ENCODE peak calls at places on chromosome 16, in five cellular contexts. P is dorsolateral prefrontal cortex; O is GM13976; E is GM23338; L is activated CD8-positive, alpha-beta T cell treated with anti-CD3 and anti-CD28 coated beads for 36 hours. U is an unnamed sample.

GRCh38 chr16:74727903-74728302 is 27.2 kb upstream of the MLKL start:
- DNase-seq in P (no peak), E (no peak), O (no peak), L (no peak), U (no peak)

GRCh38 chr16:62190426-62190825 is 154.2 kb upstream of the CDH8 start:
- DNase-seq in E (peak), O (no peak), L (no peak), P (no peak), U (no peak)

GRCh38 chr16:12786077-12786476 is 17.6 kb downstream of the CPPED1 start:
- DNase-seq in P (no peak), L (no peak), E (no peak), O (no peak), U (no peak)

GRCh38 chr16:2237552-2238395 is 1.5 kb downstream of the DNASE1L2 start:
- DNase-seq in P (no peak), L (no peak), O (no peak), E (peak), U (no peak)

GRCh38 chr16:10988164-10988803 is 43.9 kb downstream of the CLEC16A start:
- DNase-seq in L (peak), E (peak), O (peak), P (no peak), U (no peak)

GRCh38 chr16:81376880-81377279 is 62.1 kb downstream of the GAN start:
- DNase-seq in E (no peak), P (no peak), L (peak), O (no peak), U (no peak)

GRCh38 chr16:64590516-64590915 is 531.3 kb downstream of the CDH11 start:
- DNase-seq in O (no peak), L (no peak), E (no peak), P (no peak), U (peak)

GRCh38 chr16:48432136-48432535 is 46.9 kb upstream of the SIAH1 start:
- DNase-seq in L (no peak), P (no peak), O (peak), E (peak), U (no peak)

GRCh38 chr16:31713945-31714898 is 159.4 kb upstream of the ZNF267 start:
- DNase-seq in O (peak), P (no peak), E (peak), L (peak), U (no peak)

GRCh38 chr16:78230832-78231231 is 131.4 kb downstream of the WWOX start:
- DNase-seq in P (no peak), O (no peak), E (no peak), L (no peak), U (peak)

GRCh38 chr16:87350681-87351319 is 32.8 kb downstream of the FBXO31 start:
- DNase-seq in E (no peak), P (peak), L (no peak), O (no peak), U (peak)

GRCh38 chr16:87127766-87128147 is 189.4 kb downstream of the C16orf95 start:
- DNase-seq in O (no peak), P (no peak), E (no peak), L (no peak), U (no peak)

GRCh38 chr16:66263973-66264310 is 102.5 kb upstream of the CDH5 start:
- DNase-seq in E (no peak), O (no peak), L (no peak), P (no peak), U (no peak)

GRCh38 chr16:4847774-4848587 is 700 bp downstream of the UBN1 start:
- DNase-seq in P (peak), E (peak), L (peak), O (peak), U (peak)

GRCh38 chr16:57815987-57816745 is 13.9 kb upstream of the KIFC3 start:
- DNase-seq in P (peak), E (peak), O (peak), L (peak), U (peak)

GRCh38 chr16:19284207-19284606 is 1.3 kb upstream of the CLEC19A start:
- DNase-seq in P (peak), E (no peak), L (no peak), O (no peak), U (no peak)

GRCh38 chr16:12732600-12732999 is 71.1 kb downstream of the CPPED1 start:
- DNase-seq in E (no peak), P (no peak), O (no peak), L (no peak), U (no peak)

GRCh38 chr16:25198021-25198420 is 18.7 kb upstream of the AQP8 start:
- DNase-seq in E (no peak), L (no peak), O (no peak), P (no peak), U (no peak)

GRCh38 chr16:49589721-49590120 is 216.1 kb downstream of the C16orf78 start:
- DNase-seq in E (no peak), P (no peak), L (no peak), O (no peak), U (no peak)

GRCh38 chr16:49281843-49282642 is 405 bp upstream of the CBLN1 start:
- DNase-seq in O (peak), E (peak), L (peak), P (peak), U (peak)

GRCh38 chr16:89275284-89275584 is 57.7 kb downstream of the ZNF778 start:
- DNase-seq in O (no peak), E (no peak), P (no peak), L (no peak), U (no peak)

GRCh38 chr16:27181020-27181419 is 22.3 kb upstream of the KDM8 start:
- DNase-seq in L (no peak), P (no peak), O (no peak), E (peak), U (no peak)

GRCh38 chr16:72995151-72995881 is 52.6 kb downstream of the ZFHX3 start:
- DNase-seq in E (peak), O (no peak), P (no peak), L (peak), U (no peak)

GRCh38 chr16:90044111-90044551 is 24.9 kb upstream of the DBNDD1 start:
- DNase-seq in L (no peak), O (peak), E (no peak), P (no peak), U (no peak)

GRCh38 chr16:30430428-30430970 is 669 bp upstream of the DCTPP1 start:
- DNase-seq in O (no peak), L (no peak), P (peak), E (no peak), U (no peak)
- TF ChIP-seq CTCF in O (no peak), L (peak), P (peak), E (peak), U (no peak)

GRCh38 chr16:370443-370842 is at the start of gene MRPL28:
- DNase-seq in E (peak), P (peak), L (peak), O (peak), U (peak)

GRCh38 chr16:368388-369158 is 1.8 kb downstream of the MRPL28 start:
- DNase-seq in E (no peak), O (no peak), L (no peak), P (no peak), U (no peak)

GRCh38 chr16:369275-369865 is 968 bp downstream of the MRPL28 start:
- DNase-seq in O (no peak), L (no peak), E (no peak), P (no peak), U (no peak)

GRCh38 chr16:370980-371728 is 816 bp upstream of the MRPL28 start:
- DNase-seq in O (no peak), E (peak), L (no peak), P (no peak), U (no peak)

DNA sequence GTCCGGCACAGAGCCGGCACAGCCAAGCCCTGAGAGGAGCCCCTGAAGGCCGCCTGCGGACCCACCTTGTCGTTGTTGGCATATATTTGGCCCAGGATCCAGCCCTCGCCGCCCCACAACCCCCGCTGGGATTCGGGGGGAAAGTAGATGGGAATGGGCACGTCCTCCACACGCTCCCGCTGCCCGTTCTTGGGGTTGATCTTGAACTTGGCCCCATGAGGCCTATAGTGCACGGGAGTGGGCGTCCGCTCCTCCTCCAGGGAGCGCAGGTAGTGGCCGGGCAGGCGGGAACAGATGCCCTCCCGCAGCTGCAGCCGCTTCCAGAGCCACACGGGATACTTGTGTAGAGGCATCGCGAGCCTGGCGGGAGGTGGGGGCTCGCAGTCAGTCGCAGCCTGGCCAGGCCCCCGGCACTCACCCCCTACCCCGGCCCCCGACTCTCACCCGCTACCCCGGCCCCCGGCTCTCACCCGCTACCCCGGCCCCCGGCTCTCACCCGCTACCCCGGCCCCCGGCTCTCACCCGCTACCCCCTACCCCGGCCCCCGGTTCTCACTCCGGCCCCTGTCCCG is 387 bp downstream of the MRPL28 start:
- DNase-seq in L (no peak), O (no peak), P (no peak), E (peak), U (peak)
- TF ChIP-seq CTCF in L (no peak), O (no peak), P (no peak), E (no peak), U (no peak)

DNA sequence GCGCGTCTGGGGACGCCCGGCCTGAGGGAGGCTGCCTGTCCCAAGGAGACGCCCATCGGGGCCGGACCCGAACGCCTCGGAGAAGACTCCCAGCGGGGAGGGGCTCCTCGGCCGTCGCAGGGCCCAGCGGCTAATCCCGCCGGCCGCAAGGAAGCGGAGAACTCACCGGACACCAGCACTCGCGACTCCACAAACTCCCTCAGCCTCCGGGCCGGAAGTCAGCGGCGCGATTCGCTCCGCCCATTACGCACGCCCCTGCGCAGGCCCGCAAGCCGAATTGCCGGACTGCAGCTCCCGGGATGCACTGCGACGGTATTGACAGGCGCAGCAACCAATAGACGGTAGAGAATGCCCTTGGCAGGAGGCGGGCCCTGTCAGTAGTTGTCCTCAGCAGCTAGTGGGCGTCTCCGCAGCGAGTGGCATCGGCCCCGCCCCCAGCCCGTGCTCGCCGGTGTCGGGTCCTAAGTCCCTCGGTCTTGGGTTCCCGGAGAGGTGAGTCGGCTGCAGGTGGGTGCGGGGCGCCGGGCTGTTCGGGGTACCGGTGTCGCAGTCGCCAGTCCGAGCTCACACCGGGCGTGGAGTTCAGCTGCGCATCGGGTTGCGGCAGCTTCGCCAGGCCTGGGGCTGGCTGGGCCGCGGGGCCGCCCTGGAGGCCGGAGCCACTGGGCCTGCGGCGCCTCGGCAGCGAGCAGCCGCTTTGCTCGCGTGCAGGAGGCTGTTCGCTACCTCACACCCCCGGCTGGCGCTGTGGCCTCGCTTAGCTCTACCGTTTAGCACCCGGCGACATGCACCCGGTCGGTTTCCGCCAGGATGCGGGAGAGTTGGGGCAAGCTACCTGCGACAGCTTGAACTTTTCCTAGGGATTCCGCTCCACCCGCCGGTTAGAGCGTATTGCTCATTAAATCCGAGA is at the start of the genes ZNF174 and ZSCAN32:
- DNase-seq in L (peak), P (peak), E (peak), O (peak), U (peak)
- TF ChIP-seq CTCF in L (no peak), P (peak), E (no peak), O (no peak), U (no peak)

GRCh38 chr16:68802190-68802589 is 41.1 kb upstream of the TANGO6 start:
- DNase-seq in O (no peak), P (no peak), E (no peak), L (no peak), U (peak)

GRCh38 chr16:68806422-68806821 is 36.9 kb upstream of the TANGO6 start:
- DNase-seq in E (no peak), P (no peak), O (no peak), L (no peak), U (no peak)
- TF ChIP-seq CTCF in E (no peak), P (no peak), O (no peak), L (no peak), U (no peak)

DNA sequence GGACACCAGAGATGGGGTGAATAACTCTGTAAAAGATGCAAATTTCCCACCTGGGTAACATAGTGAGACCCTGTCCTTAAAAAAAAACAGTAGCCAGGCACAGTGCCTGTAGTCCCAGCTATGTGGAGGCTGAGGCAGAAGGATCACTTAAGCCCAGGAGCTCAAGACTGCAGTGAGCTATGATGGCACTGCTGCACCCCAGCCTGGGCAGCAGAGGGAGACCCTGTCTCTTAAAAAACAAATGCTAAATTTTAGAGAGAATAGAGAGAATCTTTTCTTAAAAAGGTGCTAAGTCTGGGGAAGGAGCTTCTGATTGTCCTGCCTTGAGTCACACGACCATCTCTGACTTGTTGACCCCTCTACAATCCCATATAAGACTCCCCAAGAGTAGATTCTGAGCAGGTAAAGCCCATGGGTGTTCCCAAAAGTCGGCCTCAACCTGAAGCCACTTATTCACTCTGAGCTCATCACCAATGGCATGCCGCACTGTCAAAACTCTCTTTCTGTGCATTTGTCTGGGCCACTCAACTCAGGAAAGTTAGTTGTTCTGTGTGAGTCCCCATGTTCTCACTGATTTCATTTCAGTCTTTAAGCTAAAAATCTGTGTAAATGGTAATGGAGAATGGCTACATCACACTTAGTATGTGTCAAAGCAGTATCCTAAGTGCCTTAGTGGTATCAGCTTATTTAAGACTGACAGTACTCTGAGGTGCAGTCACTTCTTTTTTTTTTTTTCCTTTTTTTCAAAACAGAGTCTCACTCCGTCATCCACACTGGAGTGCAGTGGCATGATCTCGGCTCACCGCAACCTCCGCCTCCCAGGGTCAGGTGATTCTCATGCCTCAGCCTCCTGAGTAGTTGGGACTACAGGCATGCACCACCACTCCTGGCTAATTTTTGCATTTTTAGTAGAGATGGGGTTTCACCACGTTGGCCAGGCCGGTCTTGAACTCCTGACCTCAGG is 41.6 kb downstream of the PRKCB start:
- DNase-seq in E (no peak), L (no peak), O (no peak), P (no peak), U (no peak)
- TF ChIP-seq CTCF in E (peak), L (peak), O (peak), P (peak), U (no peak)

GRCh38 chr16:83792391-83792790 is 15.4 kb upstream of the HSBP1 start:
- DNase-seq in O (no peak), L (no peak), P (no peak), E (no peak), U (no peak)
- TF ChIP-seq CTCF in O (no peak), L (no peak), P (no peak), E (no peak), U (no peak)

GRCh38 chr16:55543470-55543869 is 23.0 kb upstream of the CAPNS2 start:
- DNase-seq in L (no peak), P (no peak), E (peak), O (no peak), U (peak)
- TF ChIP-seq CTCF in L (no peak), P (peak), E (peak), O (no peak), U (peak)

DNA sequence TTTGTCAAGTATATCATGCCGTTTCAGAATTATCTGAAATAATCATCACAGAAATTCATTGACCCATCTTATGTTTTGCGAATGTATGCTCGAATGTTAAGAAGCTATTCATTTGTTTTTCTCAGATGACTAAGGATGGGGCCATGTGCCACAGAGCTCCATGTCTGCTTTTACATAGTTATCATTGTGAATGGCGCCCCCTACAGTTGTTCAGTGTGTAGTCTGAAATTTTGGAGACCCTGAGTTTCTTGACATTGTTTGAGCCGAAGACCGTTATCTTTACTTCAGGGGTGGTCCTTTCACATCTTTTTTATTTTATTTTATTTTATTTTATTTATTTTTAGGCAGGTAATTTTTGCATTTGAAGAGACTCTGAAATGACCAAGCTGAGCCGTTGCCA is 972.0 kb upstream of the RBFOX1 start:
- DNase-seq in L (no peak), E (no peak), P (no peak), O (no peak), U (no peak)
- TF ChIP-seq CTCF in L (no peak), E (peak), P (no peak), O (no peak), U (no peak)

GRCh38 chr16:59320657-59321056 is 586.5 kb upstream of the GOT2 start:
- DNase-seq in P (no peak), E (peak), L (no peak), O (no peak), U (no peak)

GRCh38 chr16:59327894-59328293 is 593.8 kb upstream of the GOT2 start:
- DNase-seq in E (no peak), P (no peak), O (no peak), L (no peak), U (no peak)

GRCh38 chr16:59330030-59330670 is 596.0 kb upstream of the GOT2 start:
- DNase-seq in E (no peak), O (no peak), P (no peak), L (no peak), U (no peak)

GRCh38 chr16:59324462-59324861 is 590.3 kb upstream of the GOT2 start:
- DNase-seq in L (no peak), O (no peak), P (no peak), E (no peak), U (no peak)
- TF ChIP-seq CTCF in L (no peak), O (no peak), P (no peak), E (no peak), U (no peak)

U was measured in fibroblast of villous mesenchyme.